ENCODE peak calls at places on chromosomes 4 and X, in seven cellular contexts. X is heart left ventricle, C is RWPE1, E is epithelial cell of proximal tubule, S is HFFc6, M is astrocyte of the spinal cord, T is OCI-LY7. V is an unnamed sample.

GRCh38 chr4:158446106-158446505 is 75.6 kb upstream of the RXFP1 start:
- DNase-seq in X (no peak), C (no peak), E (no peak), S (no peak), M (no peak), T (no peak), V (no peak)

GRCh38 chr4:152098365-152099060 is 337.7 kb upstream of the GATB start:
- DNase-seq in X (no peak), C (no peak), E (no peak), S (no peak), M (no peak), T (no peak), V (no peak)

GRCh38 chrX:53930513-53931380 is 113.5 kb downstream of the PHF8 start:
- DNase-seq in X (no peak), C (no peak), E (no peak), S (peak), M (peak), T (no peak), V (no peak)

GRCh38 chr4:75745192-75745591 is 20.8 kb downstream of the USO1 start:
- DNase-seq in X (no peak), C (peak), E (no peak), S (peak), M (peak), T (no peak), V (no peak)

GRCh38 chr4:12118651-12119213 is 690.0 kb upstream of the HS3ST1 start:
- DNase-seq in X (no peak), C (no peak), E (no peak), S (no peak), M (no peak), T (no peak), V (no peak)

GRCh38 chrX:153969904-153970397 is 1.7 kb downstream of the HCFC1 start:
- DNase-seq in X (no peak), C (no peak), E (no peak), S (no peak), M (peak), T (peak), V (no peak)

GRCh38 chr4:81166431-81166830 is 48.6 kb downstream of the PRKG2 start:
- DNase-seq in X (no peak), C (no peak), E (no peak), S (no peak), M (peak), T (no peak), V (no peak)

GRCh38 chr4:791866-792630 is 33.9 kb downstream of the CPLX1 start:
- DNase-seq in X (no peak), C (no peak), E (no peak), S (no peak), M (no peak), T (no peak), V (no peak)

GRCh38 chrX:72634321-72634720 is 61.7 kb upstream of the HDAC8 start:
- DNase-seq in X (no peak), C (no peak), E (no peak), S (no peak), M (no peak), T (no peak), V (no peak)

GRCh38 chrX:88605222-88605583 is 141.8 kb upstream of the CPXCR1 start:
- DNase-seq in X (no peak), C (no peak), E (no peak), S (no peak), M (no peak), T (no peak), V (no peak)

GRCh38 chr4:93791570-93792195 is 36.9 kb upstream of the ATOH1 start:
- DNase-seq in X (no peak), C (peak), E (no peak), S (peak), M (peak), T (peak), V (peak)

GRCh38 chr4:99013402-99013843 is 17.9 kb downstream of the METAP1 start:
- DNase-seq in X (no peak), C (no peak), E (no peak), S (no peak), M (no peak), T (no peak), V (no peak)

GRCh38 chr4:111678466-111678865 is 466.8 kb upstream of the FAM241A start:
- DNase-seq in X (no peak), C (no peak), E (peak), S (peak), M (peak), T (no peak), V (no peak)

GRCh38 chr4:48090621-48091020 is 43.4 kb downstream of the TXK start:
- DNase-seq in X (no peak), C (peak), E (no peak), S (no peak), M (no peak), T (no peak), V (no peak)

GRCh38 chr4:125432078-125432477 is 117.3 kb downstream of the FAT4 start:
- DNase-seq in X (no peak), C (no peak), E (no peak), S (peak), M (peak), T (no peak), V (no peak)
- TF ChIP-seq CTCF in X (peak), C (no peak), E (peak), S (peak), M (peak), T (no peak), V (no peak)

GRCh38 chr4:72948080-72948479 is 121.4 kb downstream of the COX18 start:
- DNase-seq in X (no peak), C (no peak), E (no peak), S (no peak), M (no peak), T (no peak), V (no peak)
- TF ChIP-seq CTCF in X (no peak), C (no peak), E (no peak), S (no peak), M (no peak), T (no peak), V (no peak)

GRCh38 chrX:110125435-110125834 is 122.5 kb downstream of the TMEM164 start:
- DNase-seq in X (no peak), C (no peak), E (no peak), S (no peak), M (peak), T (no peak), V (no peak)
- TF ChIP-seq CTCF in X (peak), C (no peak), E (peak), S (no peak), M (peak), T (peak), V (no peak)

GRCh38 chr4:23773884-23774636 is 115.8 kb downstream of the PPARGC1A start:
- DNase-seq in X (no peak), C (no peak), E (no peak), S (no peak), M (no peak), T (no peak), V (no peak)

GRCh38 chr4:23774932-23775331 is 114.9 kb downstream of the PPARGC1A start:
- DNase-seq in X (no peak), C (no peak), E (no peak), S (no peak), M (no peak), T (no peak), V (no peak)

GRCh38 chr4:23779839-23780238 is 110.0 kb downstream of the PPARGC1A start:
- DNase-seq in X (no peak), C (no peak), E (peak), S (no peak), M (no peak), T (no peak), V (no peak)

GRCh38 chr4:23779422-23779821 is 110.4 kb downstream of the PPARGC1A start:
- DNase-seq in X (no peak), C (no peak), E (no peak), S (no peak), M (no peak), T (no peak), V (no peak)

GRCh38 chr4:23775694-23776093 is 114.2 kb downstream of the PPARGC1A start:
- DNase-seq in X (no peak), C (no peak), E (no peak), S (no peak), M (no peak), T (no peak), V (no peak)
- TF ChIP-seq CTCF in X (no peak), C (no peak), E (peak), S (no peak), M (no peak), T (peak), V (no peak)

GRCh38 chrX:1244164-1245076 is 24.2 kb upstream of the CSF2RA start:
- DNase-seq in X (no peak), C (no peak), E (no peak), S (no peak), M (no peak), T (peak), V (no peak)
- TF ChIP-seq CTCF in X (no peak), C (no peak), E (no peak), S (peak), M (no peak), T (peak), V (no peak)